ENCODE peak calls at places on chromosome 2, in five cellular contexts. C is heart right ventricle; G is CD8-positive, alpha-beta T cell; O is D721Med; P is CD4-positive, alpha-beta T cell. Y is an unnamed sample.

GRCh38 chr2:203327918-203328734 is at the start of gene ABI2:
- DNase-seq in G (no peak), P (peak), O (peak), C (peak), Y (peak)

GRCh38 chr2:232386740-232387450 is 8.3 kb downstream of the ALPP start:
- DNase-seq in G (no peak), O (no peak), C (no peak), P (no peak), Y (no peak)

GRCh38 chr2:60331106-60331809 is 222.2 kb downstream of the BCL11A start:
- DNase-seq in O (no peak), G (no peak), C (no peak), P (no peak), Y (no peak)

GRCh38 chr2:28395334-28396061 is 2.8 kb downstream of the FOSL2 start:
- DNase-seq in P (no peak), O (no peak), C (peak), G (no peak), Y (peak)

GRCh38 chr2:69603146-69603743 is 40.3 kb downstream of the AAK1 start:
- DNase-seq in C (no peak), P (no peak), O (no peak), G (no peak), Y (no peak)

GRCh38 chr2:23661276-23662050 is 265.5 kb downstream of the ATAD2B start:
- DNase-seq in C (no peak), G (no peak), O (no peak), P (no peak), Y (no peak)

GRCh38 chr2:4219571-4219970 is 516.2 kb downstream of the DCDC2C start:
- DNase-seq in O (no peak), G (no peak), C (no peak), P (no peak), Y (no peak)

GRCh38 chr2:172445851-172446250 is 18.5 kb downstream of the ITGA6 start:
- DNase-seq in G (no peak), O (no peak), P (no peak), C (no peak), Y (peak)

GRCh38 chr2:127577208-127577475 is 41.7 kb downstream of the MYO7B start:
- DNase-seq in C (peak), G (no peak), P (no peak), O (no peak), Y (no peak)

GRCh38 chr2:27707462-27708256 is 44.0 kb downstream of the SLC4A1AP start:
- DNase-seq in C (no peak), G (no peak), P (no peak), O (no peak), Y (no peak)

GRCh38 chr2:9030190-9030589 is 26.7 kb upstream of the MBOAT2 start:
- DNase-seq in C (no peak), P (no peak), G (no peak), O (no peak), Y (no peak)

GRCh38 chr2:236446521-236446920 is 123.1 kb upstream of the ACKR3 start:
- DNase-seq in P (no peak), C (no peak), G (no peak), O (no peak), Y (no peak)

GRCh38 chr2:78411284-78411683 is 614.2 kb upstream of the REG3G start:
- DNase-seq in G (no peak), O (no peak), P (no peak), C (no peak), Y (no peak)

GRCh38 chr2:120395221-120395620 is 49.3 kb downstream of the INHBB start:
- DNase-seq in O (no peak), C (no peak), P (no peak), G (no peak), Y (no peak)

GRCh38 chr2:142877265-142877756 is at the start of gene KYNU:
- DNase-seq in P (no peak), O (no peak), G (no peak), C (no peak), Y (peak)

GRCh38 chr2:45001629-45002385 is 7.4 kb downstream of the SIX2 start:
- DNase-seq in P (no peak), G (no peak), C (no peak), O (no peak), Y (no peak)

GRCh38 chr2:30481323-30481800 is 34.3 kb downstream of the LCLAT1 start:
- DNase-seq in P (no peak), G (no peak), O (no peak), C (no peak), Y (no peak)

GRCh38 chr2:101987832-101988231 is 3.9 kb upstream of the IL1R2 start:
- DNase-seq in G (no peak), O (no peak), C (no peak), P (no peak), Y (no peak)

GRCh38 chr2:86280191-86280667 is 57.2 kb downstream of the REEP1 start:
- DNase-seq in C (peak), P (no peak), G (no peak), O (no peak), Y (no peak)

GRCh38 chr2:209473930-209474419 is 50.1 kb downstream of the MAP2 start:
- DNase-seq in O (no peak), P (no peak), G (no peak), C (no peak), Y (peak)

GRCh38 chr2:8906208-8906607 is 68.8 kb upstream of the KIDINS220 start:
- DNase-seq in G (no peak), O (no peak), P (no peak), C (no peak), Y (peak)

GRCh38 chr2:36490749-36491148 is 107.2 kb downstream of the FEZ2 start:
- DNase-seq in G (no peak), O (no peak), P (no peak), C (no peak), Y (no peak)

GRCh38 chr2:44351676-44352075 is 9.6 kb downstream of the PREPL start:
- DNase-seq in C (no peak), O (no peak), P (no peak), G (no peak), Y (peak)

GRCh38 chr2:85744771-85745601 is 8.8 kb upstream of the ATOH8 start:
- DNase-seq in C (no peak), P (no peak), O (no peak), G (no peak), Y (peak)

GRCh38 chr2:230219419-230220331 is at the start of gene SP110:
- DNase-seq in C (peak), O (no peak), P (peak), G (peak), Y (peak)

GRCh38 chr2:219733106-219733505 is 105.7 kb downstream of the SLC4A3 start:
- DNase-seq in C (no peak), O (no peak), P (no peak), G (no peak), Y (no peak)

GRCh38 chr2:99201959-99202678 is 21.1 kb downstream of the MRPL30 start:
- DNase-seq in G (no peak), P (no peak), C (no peak), O (no peak), Y (no peak)

GRCh38 chr2:112958428-112959108 is 19.2 kb upstream of the IL36G start:
- DNase-seq in G (no peak), C (peak), P (no peak), O (peak), Y (peak)

GRCh38 chr2:17301437-17301836 is 216.8 kb downstream of the RAD51AP2 start:
- DNase-seq in P (no peak), O (no peak), C (no peak), G (no peak), Y (no peak)

GRCh38 chr2:17303054-17303453 is 215.2 kb downstream of the RAD51AP2 start:
- DNase-seq in G (no peak), O (no peak), P (no peak), C (no peak), Y (no peak)

GRCh38 chr2:17298453-17298852 is 219.8 kb downstream of the RAD51AP2 start:
- DNase-seq in G (no peak), O (no peak), C (no peak), P (no peak), Y (peak)

GRCh38 chr2:17303496-17303895 is 214.7 kb downstream of the RAD51AP2 start:
- DNase-seq in G (no peak), O (no peak), C (no peak), P (no peak), Y (no peak)

DNA sequence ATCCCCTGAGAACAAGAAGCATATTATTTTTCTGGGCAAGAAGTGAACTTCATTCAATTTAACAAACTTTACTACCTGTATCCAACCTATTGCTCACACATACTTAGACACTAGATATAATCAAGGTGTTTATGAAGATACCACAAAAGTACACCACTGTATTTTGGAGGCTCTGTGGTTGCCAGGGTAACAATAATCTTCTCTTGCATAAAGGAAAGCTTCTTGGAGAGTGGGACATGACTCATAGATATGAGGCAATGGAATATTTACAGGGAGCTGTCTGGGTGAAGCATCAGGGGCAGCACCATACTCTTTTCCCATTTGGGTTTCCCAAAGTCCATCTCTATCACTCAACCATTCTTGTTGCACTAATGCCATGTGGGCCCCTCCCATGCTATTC is 218.1 kb downstream of the RAD51AP2 start:
- DNase-seq in P (no peak), C (no peak), O (no peak), G (no peak), Y (peak)
- TF ChIP-seq CTCF in P (no peak), C (no peak), O (no peak), G (no peak), Y (no peak)

GRCh38 chr2:148534416-148535205 is 109.9 kb upstream of the EPC2 start:
- DNase-seq in P (no peak), G (no peak), C (no peak), O (peak), Y (no peak)

GRCh38 chr2:148540022-148540421 is 104.5 kb upstream of the EPC2 start:
- DNase-seq in G (no peak), O (no peak), P (no peak), C (no peak), Y (no peak)

GRCh38 chr2:148542614-148543013 is 101.9 kb upstream of the EPC2 start:
- DNase-seq in P (no peak), C (no peak), G (no peak), O (no peak), Y (no peak)

GRCh38 chr2:148541792-148542191 is 102.8 kb upstream of the EPC2 start:
- DNase-seq in G (no peak), O (no peak), C (no peak), P (no peak), Y (no peak)

GRCh38 chr2:148538375-148538774 is 106.2 kb upstream of the EPC2 start:
- DNase-seq in O (no peak), P (no peak), C (no peak), G (no peak), Y (no peak)
- TF ChIP-seq CTCF in O (no peak), P (no peak), C (no peak), G (no peak), Y (no peak)

DNA sequence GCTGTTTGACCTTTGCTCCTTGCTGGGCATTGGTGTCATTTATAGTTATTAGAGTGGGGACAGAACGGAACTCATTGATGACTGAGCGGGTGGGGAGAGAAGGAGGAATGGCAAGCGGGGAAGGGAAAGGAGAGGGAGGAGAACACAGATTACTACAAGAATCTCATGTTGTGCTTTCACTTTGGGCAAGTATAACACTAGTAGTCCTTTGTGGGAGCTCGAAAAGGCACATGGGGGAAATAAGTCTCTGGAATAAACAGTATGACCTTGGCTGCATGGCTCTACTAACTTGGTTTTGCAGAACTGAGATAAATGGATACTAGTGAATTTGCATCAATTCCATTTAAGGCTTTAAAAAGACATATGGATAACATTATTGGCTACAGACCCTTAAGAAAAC is 161.7 kb upstream of the NABP1 start:
- DNase-seq in G (no peak), C (no peak), P (no peak), O (no peak), Y (no peak)
- TF ChIP-seq CTCF in G (no peak), C (no peak), P (no peak), O (no peak), Y (no peak)

GRCh38 chr2:221705478-221705877 is 133.4 kb upstream of the EPHA4 start:
- DNase-seq in P (no peak), C (no peak), G (no peak), O (no peak), Y (no peak)
- TF ChIP-seq CTCF in P (no peak), C (no peak), G (no peak), O (no peak), Y (no peak)

GRCh38 chr2:103293266-103293583 is 531.4 kb downstream of the TMEM182 start:
- DNase-seq in G (no peak), O (no peak), P (no peak), C (no peak), Y (no peak)

GRCh38 chr2:103289101-103289725 is 527.4 kb downstream of the TMEM182 start:
- DNase-seq in G (no peak), C (no peak), P (no peak), O (no peak), Y (no peak)

GRCh38 chr2:103292570-103293265 is 530.9 kb downstream of the TMEM182 start:
- DNase-seq in G (no peak), P (no peak), O (no peak), C (no peak), Y (no peak)
- TF ChIP-seq CTCF in G (no peak), P (no peak), O (no peak), C (no peak), Y (no peak)

DNA sequence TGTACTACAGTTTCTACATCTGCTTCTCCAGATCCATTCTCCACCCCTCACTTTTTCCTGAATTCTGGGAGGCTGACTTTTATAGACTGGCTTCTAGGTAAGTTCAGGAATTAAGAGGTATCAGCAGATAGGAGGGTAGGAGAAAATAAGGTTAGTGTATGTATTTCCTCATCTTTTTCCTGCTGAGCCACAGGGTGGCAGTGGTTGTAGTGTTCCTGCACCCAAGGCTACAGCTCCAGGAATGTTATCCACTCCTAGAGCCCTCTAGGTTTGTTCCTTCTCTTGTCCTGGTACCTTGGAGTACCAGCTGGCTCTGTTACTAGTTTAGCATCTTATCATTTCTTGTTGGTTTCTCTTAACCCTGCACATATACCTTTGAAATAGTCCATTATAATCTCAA is 40.7 kb upstream of the C2orf66 start:
- DNase-seq in P (no peak), O (no peak), G (no peak), C (no peak), Y (peak)
- TF ChIP-seq CTCF in P (no peak), O (peak), G (no peak), C (peak), Y (peak)